ENCODE peak calls at places on chromosomes 1 and 21, in eight cellular contexts. Z, A, S, F, P, Q, G and N are unnamed samples.

GRCh38 chr21:15064576-15065380 is at the start of gene NRIP1:
- DNase-seq in Z (peak), A (peak), S (peak), F (peak), P (peak), Q (peak), G (peak), N (peak)

GRCh38 chr1:106944721-106945120 is 111.8 kb upstream of the PRMT6 start:
- DNase-seq in Z (no peak), A (no peak), S (peak), F (no peak), P (no peak), Q (no peak), G (peak), N (no peak)

GRCh38 chr1:147071142-147071541 is 101.1 kb downstream of the PRKAB2 start:
- DNase-seq in Z (no peak), A (no peak), S (no peak), F (no peak), P (no peak), Q (no peak), G (no peak), N (no peak)

GRCh38 chr1:165384016-165384415 is 27.5 kb upstream of the LMX1A start:
- DNase-seq in Z (no peak), A (no peak), S (no peak), F (no peak), P (no peak), Q (no peak), G (no peak), N (no peak)

GRCh38 chr1:159853417-159853816 is 9.0 kb downstream of the VSIG8 start:
- DNase-seq in Z (peak), A (no peak), S (no peak), F (peak), P (no peak), Q (no peak), G (no peak), N (peak)

GRCh38 chr21:18673789-18674188 is 270.2 kb upstream of the TMPRSS15 start:
- DNase-seq in Z (no peak), A (no peak), S (no peak), F (no peak), P (no peak), Q (no peak), G (no peak), N (no peak)

GRCh38 chr1:84755216-84755615 is 65.0 kb upstream of the SSX2IP start:
- DNase-seq in Z (no peak), A (no peak), S (no peak), F (no peak), P (no peak), Q (no peak), G (no peak), N (no peak)

GRCh38 chr21:20639026-20639425 is 359.2 kb upstream of the NCAM2 start:
- DNase-seq in Z (no peak), A (no peak), S (no peak), F (no peak), P (no peak), Q (no peak), G (peak), N (no peak)

GRCh38 chr1:115275216-115275615 is 62.8 kb downstream of the NGF start:
- DNase-seq in Z (no peak), A (no peak), S (peak), F (peak), P (no peak), Q (no peak), G (no peak), N (no peak)

GRCh38 chr1:168110896-168111545 is 25.7 kb downstream of the GPR161 start:
- DNase-seq in Z (peak), A (no peak), S (no peak), F (no peak), P (no peak), Q (no peak), G (no peak), N (no peak)

GRCh38 chr21:37006521-37007291 is at the start of gene RIPPLY3:
- DNase-seq in Z (peak), A (no peak), S (no peak), F (peak), P (peak), Q (no peak), G (no peak), N (peak)

GRCh38 chr1:62394646-62395045 is 42.2 kb upstream of the USP1 start:
- DNase-seq in Z (no peak), A (no peak), S (no peak), F (no peak), P (no peak), Q (no peak), G (no peak), N (no peak)

GRCh38 chr1:82689217-82689616 is 888.5 kb downstream of the ADGRL2 start:
- DNase-seq in Z (no peak), A (no peak), S (no peak), F (no peak), P (no peak), Q (no peak), G (no peak), N (no peak)

GRCh38 chr1:9291914-9292360 is 757 bp upstream of the SPSB1 start:
- DNase-seq in Z (peak), A (no peak), S (no peak), F (peak), P (no peak), Q (no peak), G (no peak), N (peak)

GRCh38 chr1:47187926-47188250 is 1.9 kb downstream of the PDZK1IP1 start:
- DNase-seq in Z (no peak), A (no peak), S (no peak), F (no peak), P (no peak), Q (no peak), G (no peak), N (no peak)

GRCh38 chr1:207495816-207496792 is at the start of gene CR1:
- DNase-seq in Z (no peak), A (peak), S (no peak), F (no peak), P (no peak), Q (no peak), G (no peak), N (peak)

GRCh38 chr1:25080294-25081209 is 150.5 kb upstream of the RUNX3 start:
- DNase-seq in Z (peak), A (peak), S (peak), F (peak), P (no peak), Q (no peak), G (no peak), N (no peak)